ENCODE peak calls at places on chromosomes 13 and 19, in six cellular contexts. W, D, G, F, O and E are unnamed samples.

GRCh38 chr13:113452942-113453901 is at the start of gene ADPRHL1:
- DNase-seq in W (no peak), D (no peak), G (no peak), F (peak; percentile 79), O (no peak), E (no peak)

GRCh38 chr19:17294051-17294891 is 9.0 kb downstream of the ABHD8 start:
- DNase-seq in W (peak; percentile 39), D (peak; percentile 77), G (peak; percentile 31), F (no peak), O (peak; percentile 82), E (peak; percentile 65)

GRCh38 chr19:48735031-48735615 is 5.3 kb downstream of the RASIP1 start:
- DNase-seq in W (no peak), D (no peak), G (peak; percentile 44), F (no peak), O (peak; percentile 98), E (no peak)

GRCh38 chr13:23899555-23899954 is 2.3 kb upstream of the C1QTNF9B start:
- DNase-seq in W (no peak), D (no peak), G (no peak), F (no peak), O (peak; percentile 49), E (no peak)

GRCh38 chr19:3095375-3096191 is 1.4 kb downstream of the GNA11 start:
- DNase-seq in W (peak; percentile 50), D (peak; percentile 52), G (no peak), F (no peak), O (peak; percentile 92), E (no peak)

GRCh38 chr13:92843549-92843948 is 383.1 kb upstream of the GPC6 start:
- DNase-seq in W (no peak), D (no peak), G (peak; percentile 15), F (no peak), O (no peak), E (no peak)

GRCh38 chr13:68257111-68257842 is 1027.1 kb upstream of the PCDH9 start:
- DNase-seq in W (no peak), D (no peak), G (no peak), F (no peak), O (peak; percentile 12), E (no peak)

GRCh38 chr13:37201081-37201480 is 95.6 kb upstream of the CSNK1A1L start:
- DNase-seq in W (no peak), D (no peak), G (no peak), F (no peak), O (no peak), E (no peak)

GRCh38 chr13:33799950-33800592 is 17.9 kb upstream of the RFC3 start:
- DNase-seq in W (no peak), D (no peak), G (peak; percentile 28), F (no peak), O (peak; percentile 37), E (no peak)

GRCh38 chr19:39543477-39543857 is 3.5 kb upstream of the EID2 start:
- DNase-seq in W (no peak), D (no peak), G (no peak), F (no peak), O (no peak), E (no peak)

GRCh38 chr19:38055040-38055439 is 148.0 kb downstream of the SIPA1L3 start:
- DNase-seq in W (no peak), D (no peak), G (no peak), F (no peak), O (peak; percentile 53), E (no peak)

GRCh38 chr19:1360818-1361461 is 22.8 kb upstream of the NDUFS7 start:
- DNase-seq in W (no peak), D (no peak), G (no peak), F (peak; percentile 79), O (no peak), E (no peak)

GRCh38 chr19:18596752-18597157 is 8.2 kb downstream of the REX1BD start:
- DNase-seq in W (no peak), D (no peak), G (peak; percentile 71), F (no peak), O (peak; percentile 87), E (no peak)

GRCh38 chr13:23871616-23872220 is 17.5 kb downstream of the MIPEP start:
- DNase-seq in W (no peak), D (no peak), G (peak; percentile 68), F (no peak), O (peak; percentile 16), E (peak; percentile 38)

GRCh38 chr19:40674291-40674690 is 16.2 kb downstream of the NUMBL start:
- DNase-seq in W (no peak), D (no peak), G (no peak), F (no peak), O (no peak), E (no peak)

GRCh38 chr19:46109876-46110275 is 14.6 kb downstream of the IGFL3 start:
- DNase-seq in W (no peak), D (no peak), G (no peak), F (no peak), O (no peak), E (no peak)